ENCODE peak calls at places on chromosomes 16 and 17, in eight cellular contexts. F, K, U, E, X, P, Y and H are unnamed samples.

GRCh38 chr16:55494994-55495421 is 13.9 kb upstream of the LPCAT2 start:
- DNase-seq in K (peak; percentile 81), X (peak; percentile 45), E (peak; percentile 49), Y (no peak), U (no peak), P (peak; percentile 51), F (no peak), H (peak; percentile 78)

GRCh38 chr17:31297090-31297489 is at the start of gene OMG:
- DNase-seq in K (no peak), Y (no peak), U (no peak), P (no peak), F (no peak), E (no peak), X (no peak), H (no peak)

GRCh38 chr17:32161506-32162365 is 19.4 kb downstream of the RHOT1 start:
- DNase-seq in P (no peak), K (no peak), U (no peak), F (no peak), E (no peak), Y (no peak), X (peak; percentile 13), H (no peak)

GRCh38 chr16:70740919-70741778 is 55.3 kb upstream of the MTSS2 start:
- DNase-seq in Y (no peak), P (no peak), K (no peak), X (no peak), U (no peak), F (no peak), E (no peak), H (no peak)

GRCh38 chr17:60149691-60150582 is at the start of gene CA4:
- DNase-seq in K (no peak), Y (peak; percentile 86), U (no peak), P (no peak), X (no peak), E (no peak), F (peak; percentile 52), H (no peak)

GRCh38 chr16:75733305-75734141 is 7.2 kb upstream of the CPHXL start:
- DNase-seq in Y (no peak), U (peak; percentile 70), P (no peak), X (no peak), K (peak; percentile 21), F (no peak), E (no peak), H (no peak)

GRCh38 chr17:31629696-31630470 is 229.2 kb downstream of the COPRS start:
- DNase-seq in K (no peak), X (no peak), Y (no peak), P (no peak), E (no peak), F (no peak), U (no peak), H (peak; percentile 67)

GRCh38 chr17:69608808-69609494 is 194.5 kb downstream of the MAP2K6 start:
- DNase-seq in U (no peak), Y (no peak), E (no peak), X (no peak), F (no peak), P (no peak), K (no peak), H (no peak)

GRCh38 chr16:10266809-10267208 is 84.6 kb upstream of the GRIN2A start:
- DNase-seq in Y (no peak), P (no peak), U (no peak), F (no peak), K (no peak), E (no peak), X (no peak), H (no peak)

GRCh38 chr17:78144146-78144719 is 2.0 kb upstream of the C17orf99 start:
- DNase-seq in F (no peak), Y (peak; percentile 94), X (peak; percentile 87), P (peak; percentile 90), E (no peak), K (peak; percentile 75), U (peak; percentile 96), H (no peak)

GRCh38 chr17:3914319-3914685 is 2.0 kb downstream of the P2RX1 start:
- DNase-seq in E (no peak), X (peak; percentile 78), Y (no peak), P (peak; percentile 43), U (no peak), K (no peak), F (no peak), H (no peak)

GRCh38 chr17:82101301-82101715 is 3.3 kb upstream of the FASN start:
- DNase-seq in E (no peak), P (no peak), Y (peak; percentile 39), X (no peak), F (no peak), U (no peak), K (no peak), H (no peak)

GRCh38 chr17:82101767-82102679 is 4.0 kb upstream of the FASN start:
- DNase-seq in P (peak; percentile 73), F (no peak), K (no peak), Y (peak; percentile 75), U (no peak), X (no peak), E (peak; percentile 87), H (no peak)

GRCh38 chr17:82098939-82099765 is 1.1 kb upstream of the FASN start:
- DNase-seq in K (no peak), P (no peak), U (no peak), F (no peak), E (no peak), Y (no peak), X (peak; percentile 44), H (no peak)

GRCh38 chr17:82098169-82098938 is at the start of gene FASN:
- DNase-seq in K (peak; percentile 93), P (peak; percentile 97), F (peak; percentile 100), E (peak; percentile 91), X (peak; percentile 97), Y (peak; percentile 99), U (peak; percentile 97), H (peak; percentile 98)

DNA sequence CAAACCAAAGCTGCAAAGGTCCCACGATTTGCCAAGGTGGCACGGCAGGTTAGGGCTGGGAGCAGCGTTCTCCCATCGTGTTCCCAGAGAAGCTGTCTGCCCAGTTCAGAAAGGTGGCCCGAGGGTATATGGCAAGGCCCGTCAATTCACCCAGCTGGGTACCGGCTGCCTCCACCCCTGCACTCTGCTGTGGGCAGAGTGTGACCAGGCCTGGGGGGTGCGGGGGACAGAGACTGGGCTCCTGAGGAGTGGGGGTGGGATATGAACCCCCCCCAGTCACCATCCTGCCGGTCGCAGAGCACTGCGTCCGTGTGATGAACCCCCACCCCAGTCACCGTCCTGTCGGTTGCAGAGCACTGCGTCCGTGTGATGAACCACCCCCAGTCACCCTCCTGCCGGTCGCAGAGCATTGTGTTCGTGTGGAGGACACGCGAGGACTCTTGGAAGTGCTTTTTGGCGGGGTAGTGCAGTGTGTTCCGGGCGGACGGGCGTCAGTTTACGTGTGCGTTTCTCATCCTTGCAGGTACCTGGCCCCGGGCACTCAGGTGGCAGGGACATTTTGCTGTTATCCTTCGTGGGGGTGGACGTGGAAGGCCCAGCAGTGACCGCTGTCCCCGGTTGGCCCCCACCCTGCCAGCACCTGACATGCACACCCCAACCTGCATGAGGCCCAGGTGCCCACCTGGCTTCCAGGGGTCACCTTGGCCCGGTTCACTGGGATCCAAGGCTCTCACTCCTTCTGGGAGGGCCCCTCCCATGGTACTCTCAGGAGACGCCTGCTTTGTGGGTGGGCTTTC is 2.7 kb upstream of the FASN start:
- DNase-seq in K (no peak), Y (peak; percentile 51), E (no peak), U (no peak), F (no peak), P (no peak), X (no peak), H (no peak)
- TF ChIP-seq EP300 in K (no peak), Y (no peak), E (no peak), U (no peak), F (no peak), P (no peak), X (no peak), H (no peak)

DNA sequence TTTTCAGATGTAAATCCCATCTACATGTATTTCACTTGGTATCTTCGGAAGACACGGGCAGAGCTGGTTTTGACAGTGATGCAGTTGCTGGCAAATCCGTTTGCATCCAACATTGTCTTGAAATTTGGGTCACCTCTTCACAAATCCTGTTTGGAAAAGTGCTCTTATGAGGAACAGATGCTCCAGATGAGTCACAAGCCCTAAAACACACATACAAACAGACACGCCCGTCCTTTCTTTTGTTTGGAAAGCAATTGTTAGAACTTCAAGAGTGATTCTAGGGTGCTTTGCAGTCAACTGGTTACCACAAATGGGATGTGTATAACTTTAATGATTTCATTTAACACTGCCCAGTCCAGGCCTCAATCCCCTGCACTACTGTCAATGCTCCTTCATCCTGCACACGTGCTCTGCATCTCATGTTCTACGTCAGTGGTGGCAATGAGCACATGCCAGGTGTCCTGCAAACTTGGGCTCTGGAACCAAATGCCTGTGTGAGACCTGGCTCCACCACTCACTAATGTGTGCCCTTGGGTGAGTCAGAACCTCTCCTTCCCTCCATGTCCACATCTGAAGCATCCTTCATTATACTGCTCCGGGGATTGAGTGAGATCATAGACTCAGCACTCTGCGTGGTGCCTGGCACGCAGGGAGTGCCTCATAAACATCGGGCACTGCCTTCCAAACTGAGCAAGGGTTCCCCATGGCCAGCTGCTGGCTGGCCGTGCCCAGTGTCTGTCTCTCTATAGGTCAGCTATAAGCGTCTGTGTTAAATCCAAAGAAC is 19.3 kb upstream of the FOXF1 start:
- DNase-seq in U (no peak), F (no peak), Y (no peak), X (no peak), E (no peak), K (no peak), P (no peak), H (no peak)
- TF ChIP-seq EP300 in U (no peak), F (no peak), Y (no peak), X (no peak), E (no peak), K (no peak), P (no peak), H (no peak)

GRCh38 chr17:51848451-51848850 is 310.1 kb downstream of the CA10 start:
- DNase-seq in F (no peak), E (no peak), Y (no peak), X (no peak), U (no peak), K (no peak), P (no peak), H (no peak)
- TF ChIP-seq EP300 in F (no peak), E (no peak), Y (no peak), X (no peak), U (no peak), K (no peak), P (no peak), H (no peak)

GRCh38 chr17:40810505-40810904 is 10.7 kb upstream of the KRT28 start:
- DNase-seq in U (no peak), K (no peak), P (no peak), X (no peak), E (peak; percentile 43), Y (no peak), F (peak; percentile 53), H (no peak)

GRCh38 chr17:40806131-40806530 is 6.4 kb upstream of the KRT28 start:
- DNase-seq in F (no peak), E (no peak), K (no peak), Y (no peak), X (no peak), U (no peak), P (no peak), H (no peak)

GRCh38 chr17:40812639-40813038 is 9.8 kb downstream of the KRT10 start:
- DNase-seq in P (no peak), K (no peak), Y (no peak), E (no peak), U (no peak), X (no peak), F (no peak), H (no peak)

GRCh38 chr17:40813804-40814203 is 8.6 kb downstream of the KRT10 start:
- DNase-seq in K (no peak), P (no peak), E (no peak), F (no peak), X (no peak), U (no peak), Y (no peak), H (no peak)

GRCh38 chr17:40809721-40810421 is 10.1 kb upstream of the KRT28 start:
- DNase-seq in P (no peak), K (no peak), Y (no peak), X (no peak), F (no peak), E (no peak), U (no peak), H (no peak)
- TF ChIP-seq EP300 in P (no peak), K (no peak), Y (no peak), X (no peak), F (no peak), E (no peak), U (no peak), H (no peak)